ENCODE peak calls at places on chromosomes 1 and 21, in eight cellular contexts. U is CD8-positive, alpha-beta T cell; M is activated B cell treated with CpG ODN at 0.5 μM for 24 hours; O is NCI-H748 treated with DMSO at 0.1 percent for 48 hours; I is iris pigment epithelial cell; Q is sigmoid colon; K is ovary; D is memory B cell. B is an unnamed sample.

GRCh38 chr21:30257773-30258172 is 25.0 kb downstream of the KRTAP24-1 start:
- DNase-seq in K (no peak), O (no peak), D (no peak), I (peak; percentile 59), U (no peak), Q (no peak), M (no peak), B (peak; percentile 84)

GRCh38 chr21:22758478-22758877 is 1760.3 kb downstream of the NCAM2 start:
- DNase-seq in I (peak; percentile 9), Q (no peak), M (no peak), D (no peak), O (no peak), U (no peak), K (no peak), B (peak; percentile 0)

GRCh38 chr21:46674430-46675007 is 39.0 kb downstream of the PRMT2 start:
- DNase-seq in U (no peak), D (no peak), M (no peak), I (no peak), K (no peak), Q (no peak), O (no peak), B (no peak)

GRCh38 chr21:42242611-42243010 is 23.7 kb downstream of the ABCG1 start:
- DNase-seq in I (no peak), M (no peak), K (no peak), U (no peak), O (no peak), D (no peak), Q (no peak), B (no peak)

GRCh38 chr21:32207096-32207716 is 71.6 kb downstream of the MIS18A start:
- DNase-seq in U (no peak), O (no peak), K (no peak), M (no peak), I (no peak), D (no peak), Q (no peak), B (no peak)

GRCh38 chr1:37762516-37762915 is 2.4 kb downstream of the EPHA10 start:
- DNase-seq in M (no peak), I (no peak), U (no peak), D (no peak), O (no peak), K (no peak), Q (no peak), B (no peak)

GRCh38 chr21:24955275-24955961 is 651.9 kb downstream of the MRPL39 start:
- DNase-seq in K (no peak), M (no peak), Q (no peak), U (no peak), O (no peak), I (no peak), D (no peak), B (no peak)

GRCh38 chr21:33569986-33570385 is 18.5 kb downstream of the DONSON start:
- DNase-seq in M (no peak), I (no peak), O (no peak), D (no peak), Q (no peak), K (no peak), U (no peak), B (no peak)

GRCh38 chr1:65309317-65310077 is at the start of gene DNAJC6:
- DNase-seq in O (peak; percentile 77), K (peak; percentile 71), I (peak; percentile 63), Q (peak; percentile 65), M (peak; percentile 20), U (peak; percentile 22), D (peak; percentile 17), B (peak; percentile 75)

GRCh38 chr1:3065797-3066196 is 3.2 kb upstream of the PRDM16 start:
- DNase-seq in M (no peak), U (no peak), I (no peak), D (no peak), Q (peak; percentile 14), O (no peak), K (no peak), B (no peak)

GRCh38 chr1:228208831-228209524 is 1.1 kb downstream of the OBSCN start:
- DNase-seq in D (no peak), K (no peak), U (no peak), O (no peak), Q (no peak), M (no peak), I (no peak), B (no peak)

GRCh38 chr1:96722161-96722908 is 751 bp downstream of the PTBP2 start:
- DNase-seq in U (no peak), I (peak; percentile 65), D (peak; percentile 60), Q (peak; percentile 82), M (no peak), K (peak; percentile 74), O (peak; percentile 22), B (peak; percentile 34)

GRCh38 chr1:82161651-82162238 is 361.0 kb downstream of the ADGRL2 start:
- DNase-seq in O (peak; percentile 16), U (no peak), D (no peak), Q (no peak), K (peak; percentile 24), I (no peak), M (no peak), B (no peak)

GRCh38 chr1:233427907-233428306 is 100.4 kb downstream of the MAP3K21 start:
- DNase-seq in U (no peak), M (no peak), D (no peak), Q (no peak), I (no peak), O (no peak), K (no peak), B (no peak)

GRCh38 chr21:38356898-38357297 is 100.1 kb downstream of the KCNJ15 start:
- DNase-seq in K (no peak), D (no peak), M (no peak), O (no peak), I (no peak), Q (no peak), U (no peak), B (no peak)

GRCh38 chr1:244730153-244730933 is 77.4 kb downstream of the DESI2 start:
- DNase-seq in M (peak; percentile 48), D (peak; percentile 48), Q (no peak), I (peak; percentile 68), U (no peak), K (peak; percentile 46), O (no peak), B (peak; percentile 37)

GRCh38 chr1:107056426-107057196 is at the start of gene PRMT6:
- DNase-seq in K (peak; percentile 82), Q (peak; percentile 92), D (peak; percentile 75), M (peak; percentile 75), I (peak; percentile 79), U (peak; percentile 77), O (peak; percentile 75), B (peak; percentile 67)

GRCh38 chr1:39576016-39576657 is 453 bp downstream of the PABPC4 start:
- DNase-seq in K (peak; percentile 43), D (peak; percentile 43), Q (no peak), I (peak; percentile 24), O (peak; percentile 88), M (peak; percentile 50), U (peak; percentile 9), B (peak; percentile 14)

GRCh38 chr1:8671313-8671917 is 146.0 kb downstream of the RERE start:
- DNase-seq in Q (peak; percentile 81), K (no peak), D (no peak), O (peak; percentile 28), M (no peak), U (no peak), I (peak; percentile 84), B (peak; percentile 72)

GRCh38 chr21:32392299-32392879 is 423 bp downstream of the URB1 start:
- DNase-seq in D (no peak), M (no peak), U (no peak), I (peak; percentile 46), O (no peak), K (no peak), Q (no peak), B (peak; percentile 46)

GRCh38 chr1:181104790-181105133 is 16.3 kb downstream of the IER5 start:
- DNase-seq in O (no peak), K (no peak), U (peak; percentile 25), D (peak; percentile 56), Q (peak; percentile 79), I (peak; percentile 43), M (no peak), B (no peak)

GRCh38 chr1:171280596-171280995 is 32.3 kb downstream of the FMO1 start:
- DNase-seq in K (no peak), U (no peak), I (no peak), D (no peak), O (no peak), Q (no peak), M (no peak), B (no peak)

GRCh38 chr1:25503551-25504426 is 39.6 kb upstream of the LDLRAP1 start:
- DNase-seq in O (no peak), U (peak; percentile 61), Q (peak; percentile 50), I (no peak), D (peak; percentile 44), K (no peak), M (peak; percentile 37), B (peak; percentile 64)

GRCh38 chr1:16998589-16998988 is 13.1 kb downstream of the ATP13A2 start:
- DNase-seq in K (no peak), M (no peak), Q (no peak), I (no peak), D (no peak), U (no peak), O (no peak), B (peak; percentile 79)

GRCh38 chr1:54610048-54610447 is 13.3 kb downstream of the FAM151A start:
- DNase-seq in K (no peak), I (peak; percentile 34), U (no peak), D (no peak), M (no peak), O (no peak), Q (peak; percentile 40), B (no peak)

GRCh38 chr1:95094923-95095322 is 22.2 kb upstream of the ALG14 start:
- DNase-seq in U (no peak), I (no peak), D (no peak), K (no peak), O (no peak), Q (no peak), M (no peak), B (no peak)

GRCh38 chr1:14949836-14950674 is 203.5 kb upstream of the TMEM51 start:
- DNase-seq in U (no peak), I (no peak), D (no peak), Q (no peak), O (no peak), K (no peak), M (no peak), B (no peak)

GRCh38 chr1:245045087-245045881 is 109.5 kb upstream of the KIF26B start:
- DNase-seq in M (no peak), U (no peak), O (no peak), K (no peak), D (no peak), Q (no peak), I (no peak), B (peak; percentile 45)

GRCh38 chr1:228236744-228237143 is 28.9 kb downstream of the OBSCN start:
- DNase-seq in O (peak; percentile 36), D (no peak), I (peak; percentile 60), K (no peak), U (no peak), M (no peak), Q (no peak), B (peak; percentile 42)

GRCh38 chr1:91687452-91687851 is 186.8 kb downstream of the CDC7 start:
- DNase-seq in K (no peak), O (no peak), Q (no peak), D (no peak), U (no peak), M (no peak), I (no peak), B (no peak)

GRCh38 chr1:25462732-25463131 is 32.0 kb downstream of the MACO1 start:
- DNase-seq in U (no peak), D (no peak), I (peak; percentile 19), K (no peak), O (no peak), M (no peak), Q (no peak), B (no peak)

GRCh38 chr1:181768216-181768929 is 285.1 kb downstream of the CACNA1E start:
- DNase-seq in O (no peak), Q (no peak), D (no peak), U (no peak), I (no peak), K (no peak), M (no peak), B (peak; percentile 95)

GRCh38 chr21:45465105-45465504 is 60.1 kb downstream of the COL18A1 start:
- DNase-seq in D (no peak), Q (peak; percentile 57), O (peak; percentile 2), I (no peak), K (no peak), M (no peak), U (no peak), B (no peak)

GRCh38 chr1:45009956-45010854 is 919 bp downstream of the HECTD3 start:
- DNase-seq in Q (no peak), M (no peak), K (peak; percentile 49), D (no peak), U (no peak), I (no peak), O (peak; percentile 16), B (peak; percentile 61)

B was measured in epithelial cell of esophagus.